ENCODE peak calls at places on chromosome 1, in five cellular contexts. X is pancreas, B is psoas muscle, R is fibroblast of lung, P is stomach. Z is an unnamed sample. For H3K4me1 and H3K27me3, the result is how much of the 10 kb centered on the place peaks cover.

GRCh38 chr1:188170935-188171334 is 1342.2 kb downstream of the PLA2G4A start:
- DNase-seq in X (no peak), B (no peak), R (no peak), P (no peak), Z (no peak)

GRCh38 chr1:116218922-116219321 is 107.7 kb downstream of the MAB21L3 start:
- DNase-seq in X (peak), B (no peak), R (no peak), P (peak), Z (no peak)

GRCh38 chr1:11458811-11459275 is 20.1 kb upstream of the DISP3 start:
- DNase-seq in X (peak), B (no peak), R (no peak), P (peak), Z (no peak)

GRCh38 chr1:6350416-6351088 is 43.0 kb downstream of the ACOT7 start:
- DNase-seq in X (peak), B (peak), R (peak), P (peak), Z (no peak)

GRCh38 chr1:94873520-94874351 is 53.2 kb downstream of the CNN3 start:
- DNase-seq in X (no peak), B (no peak), R (peak), P (no peak), Z (no peak)

GRCh38 chr1:160834945-160835565 is 27.6 kb downstream of the CD244 start:
- DNase-seq in X (peak), B (no peak), R (peak), P (no peak), Z (no peak)

GRCh38 chr1:23577056-23577985 is 18.0 kb upstream of the ID3 start:
- DNase-seq in X (no peak), B (no peak), R (peak), P (no peak), Z (no peak)

GRCh38 chr1:86069757-86070145 is 86.8 kb downstream of the COL24A1 start:
- DNase-seq in X (no peak), B (no peak), R (peak), P (no peak), Z (no peak)

GRCh38 chr1:112296908-112297307 is 99.1 kb upstream of the CTTNBP2NL start:
- DNase-seq in X (no peak), B (no peak), R (peak), P (no peak), Z (peak)

GRCh38 chr1:91700771-91701493 is 185.0 kb downstream of the TGFBR3 start:
- DNase-seq in X (no peak), B (no peak), R (peak), P (no peak), Z (no peak)

GRCh38 chr1:226676381-226676780 is 62.7 kb downstream of the ITPKB start:
- DNase-seq in X (no peak), B (no peak), R (peak), P (no peak), Z (no peak)

GRCh38 chr1:201750934-201751333 is 78.0 kb upstream of the IPO9 start:
- DNase-seq in X (no peak), B (no peak), R (peak), P (no peak), Z (no peak)

GRCh38 chr1:77394166-77394565 is 112.3 kb downstream of the AK5 start:
- DNase-seq in X (no peak), B (no peak), R (peak), P (no peak), Z (no peak)

GRCh38 chr1:59779949-59780348 is 34.8 kb upstream of the HOOK1 start:
- DNase-seq in X (no peak), B (no peak), R (no peak), P (no peak), Z (no peak)

GRCh38 chr1:181551249-181551648 is 67.9 kb downstream of the CACNA1E start:
- DNase-seq in X (no peak), B (no peak), R (peak), P (peak), Z (peak)

GRCh38 chr1:230112131-230112701 is 45.2 kb downstream of the GALNT2 start:
- DNase-seq in X (no peak), B (peak), R (no peak), P (no peak), Z (peak)

GRCh38 chr1:10236405-10237156 is 26.2 kb downstream of the KIF1B start:
- DNase-seq in X (no peak), B (no peak), R (peak), P (no peak), Z (no peak)

GRCh38 chr1:181743878-181744312 is 260.6 kb downstream of the CACNA1E start:
- DNase-seq in X (no peak), B (peak), R (peak), P (no peak), Z (peak)

GRCh38 chr1:168092151-168092550 is 44.6 kb downstream of the GPR161 start:
- DNase-seq in X (no peak), B (no peak), R (no peak), P (no peak), Z (no peak)

GRCh38 chr1:44030606-44031050 is 634 bp downstream of the SLC6A9 start:
- DNase-seq in X (no peak), B (no peak), R (peak), P (no peak), Z (peak)

GRCh38 chr1:79982218-79982617 is 975.7 kb upstream of the ADGRL4 start:
- DNase-seq in X (peak), B (peak), R (peak), P (no peak), Z (peak)

GRCh38 chr1:97364086-97364485 is 556.7 kb downstream of the DPYD start:
- DNase-seq in X (no peak), B (no peak), R (peak), P (no peak), Z (no peak)

GRCh38 chr1:164805399-164805798 is 246.4 kb downstream of the PBX1 start:
- DNase-seq in X (no peak), B (no peak), R (peak), P (no peak), Z (no peak)

GRCh38 chr1:4171480-4172450 is 271.7 kb upstream of the C1orf174 start:
- DNase-seq in X (no peak), B (no peak), R (no peak), P (peak), Z (no peak)

GRCh38 chr1:114715952-114716303 is 643 bp downstream of the NRAS start:
- DNase-seq in X (no peak), B (no peak), R (no peak), P (no peak), Z (no peak)

GRCh38 chr1:212040629-212041028 is 5.1 kb downstream of the DTL start:
- DNase-seq in X (no peak), B (no peak), R (no peak), P (no peak), Z (no peak)

GRCh38 chr1:11796036-11796828 is 9.5 kb downstream of the MTHFR start:
- DNase-seq in X (no peak), B (no peak), R (peak), P (no peak), Z (no peak)

GRCh38 chr1:220391426-220391825 is 119.2 kb upstream of the RAB3GAP2 start:
- DNase-seq in X (no peak), B (no peak), R (no peak), P (no peak), Z (no peak)

GRCh38 chr1:89298461-89298860 is 25.8 kb upstream of the GBP5 start:
- DNase-seq in X (no peak), B (no peak), R (no peak), P (no peak), Z (no peak)

GRCh38 chr1:3501856-3502665 is 47.6 kb downstream of the ARHGEF16 start:
- DNase-seq in X (peak), B (peak), R (peak), P (peak), Z (peak)

GRCh38 chr1:8905582-8906191 is 27.2 kb upstream of the ENO1 start:
- DNase-seq in X (no peak), B (no peak), R (peak), P (no peak), Z (no peak)

GRCh38 chr1:8903410-8903809 is 24.9 kb upstream of the ENO1 start:
- DNase-seq in X (no peak), B (no peak), R (peak), P (no peak), Z (no peak)

GRCh38 chr1:8908388-8909151 is 30.1 kb upstream of the ENO1 start:
- DNase-seq in X (no peak), B (no peak), R (peak), P (no peak), Z (no peak)

GRCh38 chr1:8902765-8903164 is 24.3 kb upstream of the ENO1 start:
- DNase-seq in X (no peak), B (no peak), R (peak), P (no peak), Z (no peak)

DNA sequence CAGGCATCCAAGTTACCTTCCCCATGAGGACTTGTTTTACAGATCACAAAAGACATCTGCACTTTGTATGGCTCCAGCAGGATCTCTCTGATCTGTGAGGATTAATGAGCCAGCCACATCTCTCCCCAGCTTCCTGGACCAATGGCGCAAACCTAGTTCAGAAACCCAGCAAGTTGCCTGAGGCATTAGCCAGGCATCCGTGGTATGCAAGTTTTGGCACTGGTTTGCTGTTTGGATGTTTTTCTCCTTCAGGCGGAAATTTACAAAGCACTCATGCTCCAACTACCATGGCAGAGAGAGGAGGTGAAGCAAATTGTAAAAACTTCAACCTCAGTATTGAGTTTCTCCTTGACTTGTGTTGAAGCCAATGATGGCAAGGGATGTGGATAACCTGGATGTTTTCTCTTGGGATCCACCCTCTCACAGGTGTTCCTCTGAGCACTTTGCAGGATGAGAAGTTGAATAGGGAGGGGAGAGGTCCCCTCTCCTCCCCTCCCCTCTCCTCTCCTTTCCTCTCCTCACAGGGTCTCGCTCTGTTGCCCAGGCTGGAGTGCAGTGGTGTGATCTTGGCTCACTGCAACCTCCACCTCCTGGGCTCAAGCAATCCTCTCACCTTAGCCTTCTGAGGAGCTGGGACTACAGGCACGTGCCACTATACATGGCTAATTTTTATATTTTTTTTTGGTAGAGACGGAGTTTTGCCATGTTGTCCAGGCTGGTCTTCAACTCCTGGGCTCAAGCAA is 25.6 kb upstream of the ENO1 start:
- DNase-seq in X (peak), B (no peak), R (peak), P (peak), Z (no peak)
- H3K4me1 ChIP-seq in X (under half), B (under half), R (under half), P (under half), Z (under half)

DNA sequence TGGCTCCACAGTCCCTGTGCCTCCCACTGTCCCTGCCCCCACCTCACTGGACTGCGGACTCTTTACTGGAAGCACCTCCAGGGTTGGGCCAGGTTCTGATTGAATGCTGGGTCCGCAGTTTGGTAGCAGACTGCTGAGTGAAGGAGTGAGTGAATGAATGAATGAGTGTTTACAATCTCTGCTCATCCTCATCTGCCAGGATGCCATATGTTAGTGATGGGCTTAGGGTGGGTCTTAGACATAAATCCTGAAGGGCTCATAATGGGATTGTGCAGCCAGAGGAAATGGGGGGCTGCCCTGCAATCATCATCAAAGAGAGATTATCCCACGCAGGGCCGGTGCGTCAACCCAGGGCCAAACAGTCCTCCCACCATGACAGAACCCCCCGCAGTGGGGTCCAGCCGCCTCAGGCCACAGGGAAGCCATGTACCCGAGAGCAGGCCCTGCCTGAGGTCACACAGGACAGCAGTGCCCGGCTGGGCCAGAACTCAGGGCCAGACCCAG is 26.1 kb downstream of the SLC1A7 start:
- DNase-seq in X (no peak), B (peak), R (no peak), P (no peak), Z (no peak)
- H3K27me3 ChIP-seq in X (under half), B (under half), R (under half), P (under half), Z (under half)

GRCh38 chr1:93588955-93589354 is 92.7 kb downstream of the BCAR3 start:
- DNase-seq in X (no peak), B (no peak), R (no peak), P (no peak), Z (no peak)
- H3K4me1 ChIP-seq in X (under half), B (half or more), R (under half), P (under half), Z (under half)

GRCh38 chr1:17925838-17926237 is 170.7 kb downstream of the ACTL8 start:
- DNase-seq in X (no peak), B (no peak), R (no peak), P (no peak), Z (no peak)
- H3K27me3 ChIP-seq in X (under half), B (under half), R (under half), P (under half), Z (half or more)